ENCODE peak calls at places on chromosomes 12 and 14, in nine cellular contexts. Y, T, Q, J, C, A, O, X and K are unnamed samples. For H3K4me1 and H3K9me3, the result is how much of the 10 kb centered on the place peaks cover.

GRCh38 chr12:14219156-14219555 is 146.3 kb upstream of the ATF7IP start:
- DNase-seq in Y (no peak), O (no peak), C (no peak), T (no peak), J (no peak), A (no peak), X (no peak), Q (no peak), K (no peak)

GRCh38 chr12:54294914-54295566 is 5.8 kb downstream of the NFE2 start:
- DNase-seq in J (no peak), Y (no peak), A (no peak), Q (no peak), O (no peak), C (no peak), X (no peak), T (no peak), K (no peak)

GRCh38 chr12:46661161-46661845 is 164.5 kb downstream of the SLC38A4 start:
- DNase-seq in X (peak), O (no peak), J (peak), T (peak), Y (peak), Q (peak), A (peak), C (no peak), K (no peak)

GRCh38 chr12:125203145-125203765 is 138.0 kb downstream of the AACS start:
- DNase-seq in O (no peak), X (no peak), C (no peak), Q (no peak), Y (no peak), T (no peak), A (peak), J (peak), K (no peak)

GRCh38 chr14:31969371-31969770 is 107.7 kb upstream of the ARHGAP5 start:
- DNase-seq in O (no peak), A (no peak), X (peak), C (no peak), T (peak), Y (no peak), Q (peak), J (peak), K (no peak)

GRCh38 chr12:11598900-11599299 is 50.6 kb upstream of the ETV6 start:
- DNase-seq in Y (no peak), O (no peak), X (no peak), A (no peak), T (no peak), C (no peak), Q (no peak), J (no peak), K (no peak)

GRCh38 chr12:40692617-40693502 is 621 bp downstream of the CNTN1 start:
- DNase-seq in A (peak), O (peak), Y (no peak), X (peak), Q (no peak), T (no peak), J (no peak), C (no peak), K (no peak)

GRCh38 chr12:124422142-124422569 is 127.3 kb downstream of the RFLNA start:
- DNase-seq in T (no peak), O (peak), X (peak), Q (no peak), Y (no peak), A (peak), J (no peak), C (peak), K (no peak)

GRCh38 chr12:29228474-29229157 is 79.5 kb downstream of the FAR2 start:
- DNase-seq in Q (no peak), C (no peak), J (no peak), T (no peak), A (no peak), Y (no peak), X (no peak), O (no peak), K (no peak)

GRCh38 chr12:79451988-79452387 is 238.8 kb downstream of the PAWR start:
- DNase-seq in A (no peak), X (peak), O (peak), Q (peak), C (peak), T (peak), Y (no peak), J (peak), K (peak)

GRCh38 chr12:112239881-112240280 is 114.5 kb downstream of the TRAFD1 start:
- DNase-seq in O (no peak), A (no peak), J (no peak), C (no peak), X (no peak), Y (no peak), Q (no peak), T (no peak), K (no peak)

GRCh38 chr12:68011882-68012207 is 22.6 kb downstream of the IFNG-AS1 start:
- DNase-seq in T (no peak), Y (no peak), Q (peak), J (no peak), C (no peak), A (no peak), X (no peak), O (no peak), K (no peak)

GRCh38 chr12:12716151-12716844 is 870 bp upstream of the CDKN1B start:
- DNase-seq in A (no peak), X (peak), J (peak), T (peak), Q (peak), O (no peak), Y (peak), C (no peak), K (no peak)

GRCh38 chr12:40171501-40171900 is 53.3 kb upstream of the LRRK2 start:
- DNase-seq in C (no peak), O (no peak), A (no peak), Y (no peak), T (no peak), X (no peak), Q (no peak), J (no peak), K (no peak)

GRCh38 chr12:88753074-88753473 is 172.8 kb upstream of the KITLG start:
- DNase-seq in Q (peak), C (no peak), J (no peak), Y (no peak), A (no peak), O (no peak), T (peak), X (no peak), K (no peak)

GRCh38 chr14:28057286-28058011 is 709.1 kb upstream of the FOXG1 start:
- DNase-seq in J (no peak), A (no peak), O (no peak), C (no peak), Q (no peak), X (peak), T (no peak), Y (no peak), K (no peak)

GRCh38 chr14:100670017-100670974 is 56.4 kb upstream of the DLK1 start:
- DNase-seq in T (no peak), O (no peak), J (no peak), Y (no peak), C (no peak), A (no peak), Q (no peak), X (peak), K (no peak)

GRCh38 chr14:34081576-34082136 is 130.8 kb upstream of the EGLN3 start:
- DNase-seq in O (no peak), T (peak), X (peak), Q (peak), J (peak), A (peak), C (no peak), Y (peak), K (no peak)

GRCh38 chr12:47356129-47356622 is 276.4 kb upstream of the AMIGO2 start:
- DNase-seq in Q (no peak), Y (no peak), T (peak), C (no peak), O (no peak), A (no peak), J (no peak), X (no peak), K (no peak)

GRCh38 chr12:67358686-67359374 is 89.7 kb downstream of the CAND1 start:
- DNase-seq in X (no peak), Y (no peak), C (no peak), Q (peak), O (no peak), J (no peak), A (no peak), T (peak), K (no peak)

DNA sequence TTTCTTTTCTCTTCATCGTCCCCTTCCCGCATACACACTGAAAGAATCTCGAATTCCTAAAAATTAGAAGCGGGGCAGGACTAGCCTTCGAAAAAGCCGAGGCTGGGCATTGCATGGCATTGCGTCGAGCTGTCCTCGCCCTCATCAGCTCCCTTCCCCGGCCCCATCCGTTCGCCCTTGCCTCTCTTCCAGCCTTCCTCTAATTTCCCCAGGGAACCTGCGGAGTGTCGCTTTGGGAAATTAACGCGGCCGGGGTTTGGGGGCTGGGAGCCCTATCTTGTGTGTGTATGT is 1.1 kb downstream of the PTMS start:
- DNase-seq in X (no peak), J (no peak), C (no peak), T (no peak), A (no peak), O (no peak), Y (no peak), Q (no peak), K (no peak)
- H3K4me1 ChIP-seq in X (under half), J (half or more), C (under half), T (under half), A (half or more), O (under half), Y (under half), Q (under half), K (half or more)

GRCh38 chr14:105855893-105856675 is 329.7 kb downstream of the TMEM121 start:
- DNase-seq in X (no peak), Q (no peak), A (no peak), Y (no peak), J (no peak), C (no peak), T (no peak), O (no peak), K (peak)
- H3K9me3 ChIP-seq in X (under half), Q (under half), A (under half), Y (under half), J (under half), C (under half), T (under half), O (under half), K (under half)

DNA sequence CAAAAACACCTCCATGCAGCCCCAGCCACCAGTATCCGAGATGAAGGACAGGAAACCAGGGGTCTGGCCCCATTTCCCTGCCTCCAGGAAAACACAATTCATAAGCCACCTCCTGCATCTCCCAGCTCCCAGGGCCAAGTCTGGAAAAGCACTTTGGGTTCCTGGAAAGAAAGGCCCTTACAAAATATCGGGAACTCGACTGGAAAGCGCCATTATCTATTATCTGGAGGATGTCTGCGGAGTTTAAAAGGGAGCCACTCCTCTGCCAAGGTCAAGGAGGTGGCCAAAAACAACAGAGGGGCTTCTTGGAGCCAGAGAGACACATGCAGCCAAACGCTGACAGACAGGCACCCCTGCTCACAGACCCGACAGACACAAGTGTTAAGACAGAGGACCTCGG is 9.8 kb downstream of the ACTN1 start:
- DNase-seq in Y (no peak), J (no peak), O (no peak), C (no peak), A (no peak), Q (no peak), X (no peak), T (no peak), K (no peak)
- H3K4me1 ChIP-seq in Y (under half), J (half or more), O (under half), C (half or more), A (half or more), Q (half or more), X (half or more), T (half or more), K (half or more)

GRCh38 chr14:105689722-105690121 is 163.3 kb downstream of the TMEM121 start:
- DNase-seq in A (no peak), Y (no peak), X (no peak), C (no peak), J (no peak), T (no peak), Q (no peak), O (no peak), K (no peak)
- H3K9me3 ChIP-seq in A (under half), Y (under half), X (under half), C (under half), J (under half), T (under half), Q (under half), O (under half), K (under half)